ENCODE peak calls at places on chromosomes 13 and 19, in ten cellular contexts. K is NCI-H1092, Y is astrocyte of the hippocampus, U is progenitor cell of endocrine pancreas, M is neural progenitor cell, Z is glomerular endothelial cell, A is GM04503, C is brain microvascular endothelial cell, R is germinal center, O is left ventricle myocardium inferior. Q is an unnamed sample.

GRCh38 chr19:36032251-36033104 is at the start of gene CLIP3:
- DNase-seq in K (peak), Y (peak), U (peak), M (peak), Z (no peak), A (no peak), C (peak), R (peak), O (peak), Q (peak)

GRCh38 chr13:20118268-20119140 is 42.3 kb downstream of the GJA3 start:
- DNase-seq in K (no peak), Y (peak), U (peak), M (peak), Z (no peak), A (peak), C (no peak), R (peak), O (peak), Q (peak)

GRCh38 chr13:39279077-39279476 is 240.8 kb downstream of the NHLRC3 start:
- DNase-seq in K (no peak), Y (no peak), U (no peak), M (no peak), Z (no peak), A (no peak), C (no peak), R (no peak), O (no peak), Q (no peak)

GRCh38 chr19:35621708-35622107 is 7.1 kb upstream of the RBM42 start:
- DNase-seq in K (no peak), Y (no peak), U (no peak), M (no peak), Z (no peak), A (no peak), C (no peak), R (no peak), O (no peak), Q (no peak)

GRCh38 chr13:32659736-32660135 is 73.5 kb downstream of the PDS5B start:
- DNase-seq in K (no peak), Y (no peak), U (no peak), M (no peak), Z (no peak), A (no peak), C (no peak), R (no peak), O (no peak), Q (peak)

GRCh38 chr19:14450168-14450874 is 17.2 kb downstream of the PKN1 start:
- DNase-seq in K (no peak), Y (peak), U (no peak), M (peak), Z (no peak), A (no peak), C (peak), R (peak), O (no peak), Q (peak)

GRCh38 chr19:1376415-1376805 is 7.3 kb upstream of the NDUFS7 start:
- DNase-seq in K (no peak), Y (no peak), U (no peak), M (no peak), Z (no peak), A (no peak), C (no peak), R (no peak), O (no peak), Q (no peak)

GRCh38 chr19:35153701-35154534 is 617 bp upstream of the FXYD5 start:
- DNase-seq in K (no peak), Y (peak), U (peak), M (peak), Z (no peak), A (no peak), C (no peak), R (peak), O (no peak), Q (peak)

GRCh38 chr19:17835182-17836006 is 12.4 kb downstream of the JAK3 start:
- DNase-seq in K (no peak), Y (no peak), U (no peak), M (no peak), Z (no peak), A (no peak), C (no peak), R (no peak), O (no peak), Q (no peak)

GRCh38 chr13:59360108-59360507 is 803.6 kb downstream of the DIAPH3 start:
- DNase-seq in K (no peak), Y (no peak), U (no peak), M (peak), Z (no peak), A (no peak), C (no peak), R (no peak), O (no peak), Q (peak)

GRCh38 chr13:61253105-61253877 is 162.4 kb downstream of the PCDH20 start:
- DNase-seq in K (no peak), Y (no peak), U (no peak), M (no peak), Z (no peak), A (no peak), C (no peak), R (no peak), O (no peak), Q (no peak)

GRCh38 chr13:51221674-51222509 is at the start of gene FAM124A:
- DNase-seq in K (peak), Y (peak), U (peak), M (peak), Z (no peak), A (no peak), C (no peak), R (peak), O (peak), Q (peak)

GRCh38 chr13:113905942-113906341 is 42.1 kb upstream of the GAS6 start:
- DNase-seq in K (no peak), Y (no peak), U (no peak), M (no peak), Z (no peak), A (no peak), C (no peak), R (no peak), O (no peak), Q (no peak)

GRCh38 chr13:43242040-43242439 is 218.7 kb downstream of the DNAJC15 start:
- DNase-seq in K (no peak), Y (no peak), U (no peak), M (no peak), Z (no peak), A (no peak), C (no peak), R (no peak), O (no peak), Q (no peak)

GRCh38 chr13:53238241-53238640 is 209.6 kb downstream of the OLFM4 start:
- DNase-seq in K (peak), Y (peak), U (no peak), M (peak), Z (no peak), A (no peak), C (no peak), R (no peak), O (no peak), Q (no peak)

GRCh38 chr13:81171065-81171647 is 830.2 kb upstream of the SPRY2 start:
- DNase-seq in K (no peak), Y (peak), U (no peak), M (peak), Z (peak), A (no peak), C (no peak), R (no peak), O (no peak), Q (peak)

GRCh38 chr19:22052644-22053013 is 345 bp downstream of the ZNF257 start:
- DNase-seq in K (no peak), Y (no peak), U (no peak), M (no peak), Z (no peak), A (no peak), C (no peak), R (peak), O (no peak), Q (no peak)

GRCh38 chr13:101751488-101751887 is 299.0 kb downstream of the ITGBL1 start:
- DNase-seq in K (peak), Y (peak), U (no peak), M (no peak), Z (peak), A (no peak), C (peak), R (no peak), O (no peak), Q (peak)

GRCh38 chr19:42199440-42200115 is 17.9 kb downstream of the DEDD2 start:
- DNase-seq in K (no peak), Y (no peak), U (no peak), M (no peak), Z (no peak), A (no peak), C (no peak), R (peak), O (peak), Q (no peak)

GRCh38 chr13:110644892-110645521 is 29.7 kb downstream of the NAXD start:
- DNase-seq in K (peak), Y (peak), U (peak), M (peak), Z (no peak), A (no peak), C (peak), R (peak), O (peak), Q (peak)

GRCh38 chr13:111912991-111913781 is 153.8 kb upstream of the SOX1 start:
- DNase-seq in K (no peak), Y (no peak), U (peak), M (no peak), Z (no peak), A (no peak), C (no peak), R (no peak), O (no peak), Q (no peak)

GRCh38 chr19:55473201-55473600 is 3.2 kb upstream of the ZNF628 start:
- DNase-seq in K (no peak), Y (no peak), U (no peak), M (peak), Z (no peak), A (no peak), C (no peak), R (no peak), O (no peak), Q (no peak)

GRCh38 chr13:28097503-28097902 is 2.9 kb downstream of the FLT3 start:
- DNase-seq in K (no peak), Y (no peak), U (no peak), M (no peak), Z (no peak), A (no peak), C (no peak), R (no peak), O (no peak), Q (no peak)

GRCh38 chr19:30446844-30447243 is 74.7 kb downstream of the ZNF536 start:
- DNase-seq in K (no peak), Y (no peak), U (no peak), M (no peak), Z (no peak), A (peak), C (no peak), R (no peak), O (no peak), Q (peak)

GRCh38 chr19:39413269-39413902 is 917 bp downstream of the PLEKHG2 start:
- DNase-seq in K (no peak), Y (peak), U (peak), M (peak), Z (no peak), A (no peak), C (no peak), R (peak), O (peak), Q (no peak)

GRCh38 chr19:42284641-42285341 is 15.7 kb downstream of the CIC start:
- DNase-seq in K (no peak), Y (peak), U (no peak), M (peak), Z (no peak), A (no peak), C (no peak), R (no peak), O (no peak), Q (no peak)

Q was measured in kidney tubule cell.